ENCODE peak calls at places on chromosomes 13 and 19, in eight cellular contexts. M is left cardiac atrium, W is cardiac septum, H is GM19239, D is substantia nigra, E is heart right ventricle, Z is DMS 273 treated with DMSO at 0.1 percent for 48 hours, Q is T-helper 2 cell. X is an unnamed sample.

GRCh38 chr19:58538257-58539168 is 5.4 kb upstream of the TRIM28 start:
- DNase-seq in M (peak), W (no peak), E (peak), Q (no peak), D (no peak), Z (no peak), H (no peak), X (no peak)

GRCh38 chr19:17245535-17245984 is at the start of gene NR2F6:
- DNase-seq in E (no peak), D (no peak), W (no peak), H (peak), Z (no peak), M (no peak), Q (no peak), X (no peak)

GRCh38 chr13:79688741-79689140 is 207.8 kb downstream of the NDFIP2 start:
- DNase-seq in W (no peak), D (no peak), E (no peak), H (no peak), M (no peak), Q (no peak), Z (no peak), X (no peak)

GRCh38 chr13:42215578-42216421 is 56.2 kb upstream of the AKAP11 start:
- DNase-seq in H (no peak), E (no peak), Z (no peak), M (no peak), D (no peak), W (no peak), Q (no peak), X (peak)

GRCh38 chr19:48127561-48127960 is 16.9 kb upstream of the PLA2G4C start:
- DNase-seq in Z (no peak), E (no peak), D (no peak), W (no peak), Q (no peak), M (no peak), H (no peak), X (no peak)

GRCh38 chr19:5289060-5289990 is 51.3 kb downstream of the PTPRS start:
- DNase-seq in Z (no peak), W (no peak), E (no peak), D (no peak), Q (no peak), H (no peak), M (no peak), X (no peak)

GRCh38 chr13:41117859-41118258 is 14.7 kb downstream of the KBTBD6 start:
- DNase-seq in M (no peak), D (no peak), H (no peak), E (no peak), Q (no peak), W (no peak), Z (no peak), X (no peak)

GRCh38 chr19:46232029-46232428 is 2.5 kb downstream of the IGFL1 start:
- DNase-seq in Z (no peak), H (no peak), W (no peak), M (no peak), D (no peak), E (no peak), Q (no peak), X (no peak)

GRCh38 chr19:52535831-52536800 is 8.6 kb downstream of the ZNF808 start:
- DNase-seq in H (peak), Z (no peak), Q (peak), M (peak), W (peak), D (peak), E (peak), X (no peak)

GRCh38 chr13:84927442-84928169 is 871.6 kb downstream of the SLITRK6 start:
- DNase-seq in D (no peak), E (no peak), H (no peak), Q (no peak), W (no peak), Z (no peak), M (no peak), X (no peak)

GRCh38 chr13:53200498-53201453 is 172.2 kb downstream of the OLFM4 start:
- DNase-seq in W (no peak), M (peak), D (no peak), H (no peak), E (peak), Q (no peak), Z (no peak), X (no peak)

GRCh38 chr19:6531956-6532243 is 1.1 kb downstream of the TNFSF9 start:
- DNase-seq in Q (no peak), M (no peak), Z (no peak), E (no peak), H (no peak), D (no peak), W (no peak), X (no peak)

GRCh38 chr19:47609885-47610545 is 1.1 kb downstream of the BICRA start:
- DNase-seq in Z (no peak), M (peak), E (peak), Q (peak), D (no peak), W (peak), H (no peak), X (no peak)

GRCh38 chr13:33514362-33514761 is 228.8 kb upstream of the STARD13 start:
- DNase-seq in H (no peak), D (no peak), W (no peak), Q (no peak), E (no peak), M (no peak), Z (no peak), X (no peak)

GRCh38 chr13:100323937-100324336 is 235.0 kb downstream of the PCCA start:
- DNase-seq in H (no peak), Q (no peak), W (no peak), Z (no peak), D (no peak), E (no peak), M (no peak), X (no peak)

GRCh38 chr13:38880397-38880796 is 110.2 kb downstream of the STOML3 start:
- DNase-seq in H (no peak), D (no peak), M (no peak), Q (no peak), E (no peak), Z (no peak), W (no peak), X (no peak)

GRCh38 chr13:26021516-26021915 is 30.3 kb downstream of the SHISA2 start:
- DNase-seq in M (no peak), D (no peak), Z (no peak), Q (no peak), E (no peak), H (no peak), W (no peak), X (no peak)

GRCh38 chr13:112618501-112618900 is 30.5 kb upstream of the TUBGCP3 start:
- DNase-seq in Z (no peak), H (no peak), Q (no peak), E (no peak), W (no peak), M (no peak), D (no peak), X (no peak)

GRCh38 chr13:23793711-23794110 is 95.5 kb downstream of the MIPEP start:
- DNase-seq in H (no peak), Q (no peak), E (no peak), M (no peak), D (no peak), W (no peak), Z (no peak), X (no peak)

GRCh38 chr19:7522923-7523667 is 671 bp downstream of the MCOLN1 start:
- DNase-seq in Q (no peak), D (no peak), M (no peak), Z (no peak), W (no peak), H (no peak), E (no peak), X (no peak)

GRCh38 chr19:44948763-44949374 is 3.0 kb downstream of the APOC2 start:
- DNase-seq in H (no peak), W (no peak), Z (peak), D (no peak), Q (no peak), E (no peak), M (no peak), X (no peak)

GRCh38 chr13:23570931-23571330 is 719 bp downstream of the TNFRSF19 start:
- DNase-seq in Z (peak), D (no peak), M (no peak), W (no peak), E (no peak), Q (no peak), H (no peak), X (no peak)

GRCh38 chr19:49222011-49222410 is 64.4 kb downstream of the TRPM4 start:
- DNase-seq in Z (no peak), E (no peak), W (no peak), Q (no peak), D (no peak), H (no peak), M (no peak), X (no peak)

GRCh38 chr19:19599190-19599535 is 19.3 kb downstream of the PBX4 start:
- DNase-seq in W (no peak), Z (no peak), H (no peak), Q (no peak), E (no peak), M (no peak), D (no peak), X (no peak)

GRCh38 chr19:2051771-2052704 is 994 bp upstream of the MKNK2 start:
- DNase-seq in W (no peak), M (peak), E (peak), Q (no peak), H (no peak), Z (no peak), D (peak), X (no peak)

GRCh38 chr19:3263866-3264265 is 39.4 kb downstream of the CELF5 start:
- DNase-seq in M (no peak), D (no peak), E (no peak), Z (no peak), Q (no peak), W (no peak), H (no peak), X (no peak)

GRCh38 chr13:108269601-108270328 is at the start of gene TNFSF13B:
- DNase-seq in E (peak), W (peak), M (peak), Q (peak), H (peak), D (peak), Z (no peak), X (no peak)

GRCh38 chr19:32397736-32398135 is 7.8 kb upstream of the DPY19L3 start:
- DNase-seq in W (no peak), H (no peak), Q (no peak), D (no peak), M (no peak), E (no peak), Z (no peak), X (no peak)

GRCh38 chr13:111319998-111320911 is at the start of gene TEX29:
- DNase-seq in Z (no peak), E (no peak), D (no peak), W (no peak), H (no peak), M (no peak), Q (no peak), X (no peak)

GRCh38 chr13:96229356-96229755 is 139.4 kb downstream of the HS6ST3 start:
- DNase-seq in H (no peak), D (no peak), M (no peak), Z (no peak), Q (no peak), E (no peak), W (no peak), X (peak)

GRCh38 chr13:99278199-99278598 is 20.0 kb upstream of the GPR18 start:
- DNase-seq in D (no peak), H (no peak), E (no peak), M (no peak), Q (no peak), W (no peak), Z (no peak), X (no peak)

GRCh38 chr19:48512504-48513288 is 1.1 kb upstream of the LMTK3 start:
- DNase-seq in W (no peak), M (no peak), H (no peak), Q (no peak), D (no peak), Z (no peak), E (no peak), X (no peak)

GRCh38 chr13:113785051-113786010 is 26.3 kb downstream of the TMEM255B start:
- DNase-seq in M (no peak), D (no peak), Q (no peak), H (no peak), E (no peak), W (no peak), Z (no peak), X (no peak)